ENCODE peak calls at places on chromosomes 4 and X, in five cellular contexts. I is HFF-Myc, R is AG10803, L is coronary artery, B is GM12878. P is an unnamed sample.

GRCh38 chr4:131447883-131448282 is 1701.2 kb upstream of the PCDH10 start:
- DNase-seq in L (no peak), R (no peak), B (no peak), I (no peak), P (no peak)

GRCh38 chrX:52341493-52341892 is 27.3 kb upstream of the XAGE2 start:
- DNase-seq in R (no peak), L (no peak), B (no peak), I (no peak), P (no peak)

GRCh38 chr4:20074450-20074849 is 177.3 kb upstream of the SLIT2 start:
- DNase-seq in R (no peak), B (no peak), I (no peak), L (no peak), P (peak)

GRCh38 chr4:1520145-1520661 is 114.0 kb upstream of the NKX1-1 start:
- DNase-seq in L (no peak), R (no peak), B (no peak), I (no peak), P (no peak)

GRCh38 chr4:622996-623913 is 2.1 kb upstream of the PDE6B start:
- DNase-seq in I (no peak), R (no peak), L (no peak), B (no peak), P (no peak)

GRCh38 chr4:187065396-187065795 is 341.7 kb upstream of the FAT1 start:
- DNase-seq in I (no peak), B (no peak), L (no peak), R (no peak), P (no peak)

GRCh38 chr4:108762559-108763225 is at the start of gene ETNPPL:
- DNase-seq in B (no peak), R (no peak), L (no peak), I (no peak), P (no peak)

GRCh38 chr4:151322565-151322964 is 2.8 kb downstream of the SH3D19 start:
- DNase-seq in B (no peak), I (no peak), R (peak), L (no peak), P (peak)

GRCh38 chrX:103536071-103536470 is 16.8 kb upstream of the RAB40A start:
- DNase-seq in R (no peak), I (no peak), B (no peak), L (no peak), P (no peak)

GRCh38 chr4:2364654-2365053 is 53.8 kb downstream of the ZFYVE28 start:
- DNase-seq in B (no peak), L (peak), R (peak), I (no peak), P (peak)

GRCh38 chrX:121389976-121390709 is 342.7 kb downstream of the GLUD2 start:
- DNase-seq in B (no peak), R (peak), L (no peak), I (no peak), P (peak)

GRCh38 chr4:150540959-150541360 is 41.0 kb upstream of the MAB21L2 start:
- DNase-seq in R (no peak), I (no peak), B (no peak), L (no peak), P (peak)

GRCh38 chr4:169147217-169147616 is 123.5 kb downstream of the SH3RF1 start:
- DNase-seq in B (no peak), R (peak), L (no peak), I (peak), P (no peak)

GRCh38 chrX:141176586-141177451 is at the start of gene LDOC1:
- DNase-seq in L (peak), R (peak), B (no peak), I (peak), P (peak)

GRCh38 chrX:131816551-131817136 is 206.5 kb upstream of the STK26 start:
- DNase-seq in I (no peak), L (no peak), B (peak), R (peak), P (peak)

GRCh38 chr4:89001647-89002518 is 55.1 kb downstream of the FAM13A start:
- DNase-seq in L (no peak), I (no peak), R (no peak), B (no peak), P (no peak)

GRCh38 chr4:95545526-95545925 is 3.2 kb downstream of the UNC5C start:
- DNase-seq in B (no peak), R (no peak), I (no peak), L (no peak), P (no peak)

GRCh38 chr4:177511611-177512010 is 69.4 kb upstream of the AGA start:
- DNase-seq in R (no peak), L (no peak), I (no peak), B (no peak), P (no peak)

GRCh38 chrX:73126240-73126639 is 46.9 kb upstream of the PABPC1L2A start:
- DNase-seq in L (no peak), R (no peak), I (no peak), B (no peak), P (no peak)

GRCh38 chrX:53435997-53436396 is 1.8 kb upstream of the HSD17B10 start:
- DNase-seq in L (no peak), B (peak), I (no peak), R (peak), P (peak)

GRCh38 chr4:163331629-163332360 is 601 bp downstream of the NPY1R start:
- DNase-seq in L (no peak), B (no peak), I (no peak), R (peak), P (peak)

GRCh38 chrX:120559799-120560198 is 963 bp downstream of the CUL4B start:
- DNase-seq in B (no peak), I (no peak), R (no peak), L (no peak), P (no peak)

GRCh38 chrX:117969782-117970181 is 146.8 kb downstream of the KLHL13 start:
- DNase-seq in L (no peak), B (no peak), I (no peak), R (no peak), P (no peak)

GRCh38 chr4:23648846-23649596 is 240.8 kb downstream of the PPARGC1A start:
- DNase-seq in L (no peak), B (no peak), I (no peak), R (no peak), P (no peak)

GRCh38 chr4:90990298-90990697 is 863.1 kb downstream of the CCSER1 start:
- DNase-seq in R (no peak), B (no peak), L (no peak), I (no peak), P (no peak)

GRCh38 chr4:107993969-107994368 is 4.3 kb downstream of the HADH start:
- DNase-seq in L (no peak), R (no peak), I (no peak), B (peak), P (no peak)

GRCh38 chrX:11532291-11533075 is 133.2 kb downstream of the ARHGAP6 start:
- DNase-seq in B (no peak), I (no peak), L (no peak), R (no peak), P (peak)

GRCh38 chr4:212438-213174 is 88.3 kb downstream of the ZNF718 start:
- DNase-seq in R (peak), I (peak), B (no peak), L (peak), P (peak)

GRCh38 chr4:166078956-166079355 is 205.9 kb downstream of the TLL1 start:
- DNase-seq in B (no peak), I (no peak), L (no peak), R (no peak), P (peak)

GRCh38 chr4:150950657-150951056 is 64.4 kb downstream of the LRBA start:
- DNase-seq in B (no peak), L (no peak), I (no peak), R (peak), P (no peak)

GRCh38 chr4:2843909-2844584 is 403 bp downstream of the ADD1 start:
- DNase-seq in R (peak), L (peak), I (no peak), B (no peak), P (no peak)

GRCh38 chrX:99172958-99173357 is 1237.1 kb downstream of the PCDH19 start:
- DNase-seq in I (no peak), L (no peak), R (no peak), B (no peak), P (no peak)

GRCh38 chrX:21907250-21907649 is 33.3 kb upstream of the SMS start:
- DNase-seq in L (no peak), B (no peak), I (no peak), R (peak), P (peak)

GRCh38 chrX:32016195-32016594 is 944.4 kb upstream of the FTHL17 start:
- DNase-seq in I (no peak), R (no peak), B (no peak), L (no peak), P (no peak)

DNA sequence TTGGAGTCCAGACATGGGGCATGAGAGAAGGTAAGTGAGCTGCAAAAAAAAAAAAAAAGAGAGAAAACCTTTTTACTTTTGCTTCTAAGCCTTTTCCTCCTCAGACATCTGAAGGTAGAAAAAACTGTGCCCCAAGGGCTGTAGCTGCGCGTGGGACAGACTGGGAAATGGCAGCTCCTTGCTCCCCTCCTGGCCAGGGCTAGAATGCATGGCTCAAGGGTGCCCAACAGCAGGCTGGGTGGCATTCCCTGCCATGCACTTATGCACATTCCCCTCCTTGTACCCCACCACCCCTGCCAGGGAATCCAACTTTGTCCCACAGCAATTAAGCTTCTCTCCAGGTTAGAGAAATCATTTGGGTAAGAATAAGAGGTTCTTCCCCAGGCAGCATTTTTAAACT is 421.2 kb downstream of the TRAM1L1 start:
- DNase-seq in R (no peak), L (no peak), B (no peak), I (no peak), P (no peak)
- TF ChIP-seq CTCF in R (no peak), L (no peak), B (no peak), I (no peak), P (no peak)

GRCh38 chr4:48832571-48832970 is 1.7 kb downstream of the OCIAD1 start:
- DNase-seq in L (no peak), I (no peak), R (no peak), B (no peak), P (peak)
- H3K4me3 ChIP-seq in L (peak), I (peak), R (peak), B (peak), P (peak)

GRCh38 chr4:121658125-121658524 is 38.7 kb downstream of the ANXA5 start:
- DNase-seq in B (no peak), I (no peak), R (no peak), L (no peak), P (no peak)

GRCh38 chr4:121653986-121654385 is 42.8 kb downstream of the ANXA5 start:
- DNase-seq in I (no peak), B (no peak), L (no peak), R (no peak), P (no peak)

GRCh38 chr4:121655320-121656268 is 41.2 kb downstream of the ANXA5 start:
- DNase-seq in I (no peak), B (no peak), L (no peak), R (no peak), P (peak)

GRCh38 chr4:121654738-121655137 is 42.0 kb downstream of the ANXA5 start:
- DNase-seq in L (no peak), R (no peak), B (peak), I (no peak), P (no peak)

GRCh38 chr4:121656269-121656641 is 40.5 kb downstream of the ANXA5 start:
- DNase-seq in L (no peak), R (peak), I (peak), B (peak), P (peak)
- TF ChIP-seq CTCF in L (no peak), R (peak), I (peak), B (peak), P (peak)

GRCh38 chr4:102022343-102022742 is 231.8 kb downstream of the BANK1 start:
- DNase-seq in B (no peak), R (no peak), L (no peak), I (no peak), P (no peak)

GRCh38 chr4:102027961-102028360 is 237.4 kb downstream of the BANK1 start:
- DNase-seq in I (no peak), R (no peak), B (no peak), L (no peak), P (no peak)
- H3K4me3 ChIP-seq in I (no peak), R (no peak), B (no peak), L (no peak), P (no peak)

GRCh38 chr4:73142995-73143547 is 73.6 kb upstream of the COX18 start:
- DNase-seq in I (no peak), L (no peak), R (no peak), B (no peak), P (no peak)
- TF ChIP-seq CTCF in I (no peak), L (no peak), R (no peak), B (no peak), P (peak)

GRCh38 chr4:188534917-188535316 is 395.7 kb downstream of the TRIML1 start:
- DNase-seq in I (no peak), L (no peak), R (no peak), B (no peak), P (no peak)

GRCh38 chr4:188532751-188533150 is 393.5 kb downstream of the TRIML1 start:
- DNase-seq in B (no peak), I (no peak), L (no peak), R (no peak), P (no peak)

GRCh38 chr4:188534297-188534696 is 395.1 kb downstream of the TRIML1 start:
- DNase-seq in L (no peak), R (no peak), B (no peak), I (no peak), P (no peak)
- H3K4me3 ChIP-seq in L (no peak), R (no peak), B (no peak), I (no peak), P (no peak)

P was measured in fibroblast of the aortic adventitia.